ENCODE peak calls at places on chromosome 1, in four cellular contexts. Y is K562, M is GM12878, B is HepG2. S is an unnamed sample.

GRCh38 chr1:51863384-51863783 is 15.1 kb downstream of the NRDC start:
- DNase-seq in Y (no peak), M (peak), B (no peak), S (no peak)

GRCh38 chr1:172966844-172967540 is 83.7 kb downstream of the TNFSF18 start:
- DNase-seq in Y (no peak), M (no peak), B (no peak), S (no peak)

GRCh38 chr1:17496419-17496818 is 43.1 kb upstream of the ARHGEF10L start:
- DNase-seq in Y (no peak), M (no peak), B (no peak), S (no peak)

GRCh38 chr1:189405419-189405818 is 1072.2 kb downstream of the BRINP3 start:
- DNase-seq in Y (no peak), M (no peak), B (no peak), S (no peak)

GRCh38 chr1:227904541-227905335 is 43.0 kb downstream of the WNT9A start:
- DNase-seq in Y (no peak), M (no peak), B (no peak), S (no peak)

GRCh38 chr1:243705585-243705984 is 144.5 kb downstream of the AKT3 start:
- DNase-seq in Y (no peak), M (no peak), B (no peak), S (no peak)

GRCh38 chr1:101379037-101379436 is 142.2 kb downstream of the S1PR1 start:
- DNase-seq in Y (no peak), M (no peak), B (no peak), S (no peak)

GRCh38 chr1:67761054-67761453 is 72.2 kb downstream of the GNG12 start:
- DNase-seq in Y (no peak), M (no peak), B (no peak), S (no peak)

GRCh38 chr1:178797590-178797989 is 72.5 kb downstream of the RALGPS2 start:
- DNase-seq in Y (no peak), M (no peak), B (no peak), S (no peak)

GRCh38 chr1:235745448-235746136 is 96.0 kb upstream of the GNG4 start:
- DNase-seq in Y (no peak), M (no peak), B (no peak), S (no peak)

GRCh38 chr1:115643636-115644035 is 1.9 kb downstream of the VANGL1 start:
- DNase-seq in Y (no peak), M (no peak), B (no peak), S (no peak)

GRCh38 chr1:40076895-40077312 is 20.1 kb downstream of the PPT1 start:
- DNase-seq in Y (peak), M (no peak), B (no peak), S (no peak)

GRCh38 chr1:21206117-21206516 is 29.4 kb upstream of the EIF4G3 start:
- DNase-seq in Y (no peak), M (no peak), B (no peak), S (no peak)

GRCh38 chr1:183070923-183071618 is 47.9 kb downstream of the LAMC1 start:
- DNase-seq in Y (no peak), M (peak), B (peak), S (no peak)

GRCh38 chr1:110239491-110240430 is 29.6 kb downstream of the KCNC4 start:
- DNase-seq in Y (no peak), M (no peak), B (no peak), S (no peak)

GRCh38 chr1:93846151-93846928 is 32.7 kb downstream of the DNTTIP2 start:
- DNase-seq in Y (peak), M (no peak), B (peak), S (no peak)

GRCh38 chr1:110746644-110747259 is 72.0 kb upstream of the KCNA3 start:
- DNase-seq in Y (peak), M (no peak), B (peak), S (peak)

GRCh38 chr1:154609398-154610380 is 1.7 kb upstream of the ADAR start:
- DNase-seq in Y (no peak), M (no peak), B (no peak), S (peak)

GRCh38 chr1:20601123-20601825 is 12.4 kb downstream of the CDA start:
- DNase-seq in Y (peak), M (no peak), B (no peak), S (no peak)

GRCh38 chr1:234611153-234611798 is 1.3 kb upstream of the IRF2BP2 start:
- DNase-seq in Y (no peak), M (peak), B (peak), S (no peak)

GRCh38 chr1:26991310-26992116 is 2.0 kb upstream of the TRNP1 start:
- DNase-seq in Y (peak), M (no peak), B (peak), S (no peak)

GRCh38 chr1:235077163-235077540 is 51.5 kb downstream of the TOMM20 start:
- DNase-seq in Y (no peak), M (no peak), B (no peak), S (no peak)

GRCh38 chr1:23793018-23793781 is 2.3 kb downstream of the LYPLA2 start:
- DNase-seq in Y (peak), M (no peak), B (no peak), S (no peak)

GRCh38 chr1:98487620-98488019 is 173.9 kb upstream of the SNX7 start:
- DNase-seq in Y (no peak), M (no peak), B (no peak), S (no peak)

GRCh38 chr1:65009176-65009575 is 42.8 kb upstream of the JAK1 start:
- DNase-seq in Y (no peak), M (no peak), B (no peak), S (no peak)

GRCh38 chr1:23657659-23658275 is 33.8 kb upstream of the RPL11 start:
- DNase-seq in Y (peak), M (no peak), B (peak), S (peak)

GRCh38 chr1:228793032-228793431 is 57.8 kb downstream of the RHOU start:
- DNase-seq in Y (no peak), M (no peak), B (no peak), S (no peak)

GRCh38 chr1:12549106-12549459 is 68.9 kb downstream of the DHRS3 start:
- DNase-seq in Y (peak), M (no peak), B (no peak), S (no peak)

GRCh38 chr1:200699871-200700270 is 30.2 kb upstream of the DDX59 start:
- DNase-seq in Y (no peak), M (no peak), B (no peak), S (no peak)

GRCh38 chr1:82485591-82486369 is 685.0 kb downstream of the ADGRL2 start:
- DNase-seq in Y (no peak), M (no peak), B (no peak), S (peak)

GRCh38 chr1:173050865-173051264 is at the start of gene TNFSF18:
- DNase-seq in Y (no peak), M (no peak), B (no peak), S (no peak)

GRCh38 chr1:37482004-37482785 is 7.8 kb downstream of the ZC3H12A start:
- DNase-seq in Y (no peak), M (no peak), B (no peak), S (no peak)

GRCh38 chr1:59272507-59272906 is 24.4 kb upstream of the FGGY start:
- DNase-seq in Y (no peak), M (peak), B (no peak), S (no peak)

GRCh38 chr1:64171797-64172281 is 31.6 kb upstream of the UBE2U start:
- DNase-seq in Y (no peak), M (peak), B (no peak), S (no peak)

GRCh38 chr1:2405588-2406295 is 6.6 kb downstream of the PEX10 start:
- DNase-seq in Y (no peak), M (no peak), B (no peak), S (no peak)

GRCh38 chr1:201742476-201742875 is 86.5 kb upstream of the IPO9 start:
- DNase-seq in Y (no peak), M (no peak), B (no peak), S (no peak)

GRCh38 chr1:67489643-67490042 is 59.4 kb upstream of the SERBP1 start:
- DNase-seq in Y (peak), M (peak), B (peak), S (no peak)

DNA sequence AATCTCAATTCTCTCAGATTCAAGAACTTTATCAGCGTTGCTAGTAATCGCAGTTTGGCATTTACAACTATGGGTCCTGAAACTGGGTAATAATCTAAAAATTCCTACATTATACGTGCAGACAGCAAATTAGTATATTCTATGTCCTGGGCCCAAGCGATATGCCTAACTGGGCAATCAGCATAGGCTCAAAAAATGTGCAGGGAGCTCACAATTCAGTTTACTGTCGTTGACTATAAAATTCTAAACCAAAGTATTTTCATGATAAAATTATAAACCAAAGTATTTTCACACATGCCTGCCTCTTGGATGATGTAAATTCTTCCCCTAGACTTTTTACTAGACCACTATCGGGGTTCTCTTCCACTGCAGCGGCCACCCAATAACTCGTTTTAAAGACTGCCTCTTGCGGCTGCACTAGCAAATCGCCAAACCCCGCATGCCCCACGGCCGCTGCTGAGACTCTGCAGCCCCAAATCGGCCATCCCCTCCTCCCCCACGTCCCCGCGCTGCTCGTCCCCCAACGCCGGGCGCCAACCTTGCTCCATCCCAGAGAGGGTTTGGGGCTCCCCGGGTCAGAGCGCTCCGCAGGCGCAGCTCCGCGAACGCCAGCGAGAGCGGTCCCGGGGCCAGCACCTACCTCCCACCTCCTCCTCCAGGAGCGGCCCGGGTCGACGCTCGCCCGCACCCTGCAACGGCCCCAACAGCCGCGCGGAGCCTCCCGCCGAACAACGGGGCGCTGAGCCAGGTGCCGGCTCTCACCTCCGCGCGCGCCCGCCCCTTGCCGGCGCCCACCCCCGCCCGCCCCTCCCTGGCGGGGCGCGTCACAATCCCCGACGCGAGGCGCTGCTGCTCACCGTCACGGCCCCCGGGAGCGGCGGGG is 506 bp downstream of the SSX2IP start:
- DNase-seq in Y (no peak), M (no peak), B (peak), S (peak)
- TF ChIP-seq RFX5 in Y (no peak), M (no peak), B (no peak), S (no peak)

DNA sequence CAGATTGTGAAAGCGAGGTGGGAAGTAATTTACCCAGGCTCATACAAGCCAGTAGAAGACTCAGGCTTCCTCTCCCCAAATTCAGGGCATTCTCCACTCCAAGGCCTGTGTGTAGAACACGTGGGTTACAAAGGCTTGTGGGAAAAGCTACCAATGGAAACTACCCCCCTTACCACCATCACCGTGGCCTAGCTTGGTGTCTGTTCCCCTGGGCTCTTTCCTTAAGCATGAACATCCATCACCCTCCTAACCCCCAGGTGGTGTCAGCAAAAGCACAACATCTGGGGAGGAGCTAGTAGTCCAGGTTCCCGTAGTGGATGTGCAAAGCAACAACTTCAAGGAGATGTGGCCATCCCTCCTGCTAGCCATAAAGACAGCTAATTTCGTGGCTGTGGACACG is 576 bp upstream of the MUTYH start:
- DNase-seq in Y (peak), M (no peak), B (peak), S (no peak)
- TF ChIP-seq BRCA1 in Y (no peak), M (no peak), B (no peak), S (no peak)

GRCh38 chr1:185808675-185809074 is 74.5 kb downstream of the HMCN1 start:
- DNase-seq in Y (no peak), M (no peak), B (no peak), S (no peak)

GRCh38 chr1:185811062-185811709 is 77.0 kb downstream of the HMCN1 start:
- DNase-seq in Y (no peak), M (no peak), B (no peak), S (no peak)

GRCh38 chr1:185812934-185813333 is 78.7 kb downstream of the HMCN1 start:
- DNase-seq in Y (no peak), M (no peak), B (no peak), S (no peak)

GRCh38 chr1:185816460-185816859 is 82.3 kb downstream of the HMCN1 start:
- DNase-seq in Y (no peak), M (no peak), B (no peak), S (no peak)

DNA sequence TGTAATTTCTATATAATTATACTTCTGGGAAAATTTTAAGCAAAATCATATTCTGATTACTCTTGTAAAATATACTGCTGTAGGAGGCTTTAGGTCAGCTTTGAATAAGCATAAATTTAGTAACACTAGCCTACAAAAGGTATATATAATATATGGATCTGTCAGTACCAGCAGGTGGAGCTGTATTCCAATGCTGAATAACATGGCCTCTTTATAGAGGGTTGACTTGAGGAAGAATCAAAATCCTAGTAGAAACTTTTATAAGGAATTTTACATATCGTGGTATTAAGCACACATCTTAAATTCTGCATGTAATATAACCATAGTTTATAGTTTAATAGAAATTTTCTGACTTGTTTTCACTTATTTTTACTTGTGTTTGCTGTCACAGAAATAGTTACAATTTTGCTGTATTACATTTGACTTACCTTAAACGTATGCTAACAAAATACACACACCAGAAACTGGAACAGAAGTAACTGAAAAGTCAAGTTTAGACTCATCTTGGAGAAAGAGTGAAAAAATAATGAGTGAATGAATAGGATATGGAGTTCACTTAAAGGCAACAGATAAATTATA is 79.3 kb downstream of the HMCN1 start:
- DNase-seq in Y (peak), M (no peak), B (peak), S (no peak)
- TF ChIP-seq RFX5 in Y (no peak), M (no peak), B (no peak), S (no peak)

GRCh38 chr1:44945992-44946391 is 40.4 kb downstream of the EIF2B3 start:
- DNase-seq in Y (no peak), M (no peak), B (no peak), S (no peak)

GRCh38 chr1:44946720-44947059 is 39.7 kb downstream of the EIF2B3 start:
- DNase-seq in Y (no peak), M (no peak), B (peak), S (no peak)

GRCh38 chr1:44947774-44948311 is 38.6 kb downstream of the EIF2B3 start:
- DNase-seq in Y (no peak), M (no peak), B (peak), S (no peak)

GRCh38 chr1:44949286-44949685 is 37.1 kb downstream of the EIF2B3 start:
- DNase-seq in Y (no peak), M (no peak), B (peak), S (no peak)

DNA sequence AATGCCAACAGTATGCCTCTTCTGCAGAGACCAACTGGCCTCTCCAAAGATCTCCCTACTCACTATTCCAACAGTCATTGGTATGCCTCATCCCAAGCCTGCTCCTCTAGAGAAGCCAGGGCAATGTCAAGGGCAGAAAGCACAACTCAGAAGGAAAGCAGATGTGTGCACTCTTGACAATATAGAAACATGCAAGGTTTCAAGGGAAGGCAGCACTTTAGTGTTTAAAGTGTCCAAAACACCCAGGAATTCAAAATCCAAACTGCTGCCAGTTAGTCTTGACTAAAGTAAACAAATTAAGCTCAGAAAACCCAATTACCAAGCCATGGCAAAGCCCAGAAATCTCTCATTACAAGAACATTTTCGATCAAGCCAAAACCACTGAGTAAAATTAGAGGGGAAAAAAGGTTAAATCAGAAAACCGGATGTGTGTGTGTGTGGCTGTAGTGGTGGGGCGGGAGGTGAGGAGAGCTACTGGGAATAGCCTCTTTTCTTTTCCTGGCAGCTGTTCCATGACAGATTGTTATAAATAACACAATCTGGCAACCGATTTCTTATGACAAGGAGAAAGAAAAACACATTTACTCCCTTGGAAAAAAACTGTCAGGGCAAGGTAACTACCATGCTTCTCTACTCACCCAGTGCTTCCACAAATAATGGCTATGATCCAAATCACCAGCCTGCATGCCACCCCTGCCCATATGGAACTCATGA is 39.2 kb downstream of the EIF2B3 start:
- DNase-seq in Y (no peak), M (no peak), B (no peak), S (no peak)
- TF ChIP-seq BRCA1 in Y (no peak), M (no peak), B (no peak), S (no peak)